ENCODE peak calls at places on chromosomes 7 and 10, in seven cellular contexts. I is lung, G is coronary artery, V is right atrium auricular region, S is A549, K is psoas muscle, E is AG04450. C is an unnamed sample.

GRCh38 chr10:28171468-28172235 is 131.2 kb downstream of the MPP7 start:
- DNase-seq in G (no peak), S (no peak), I (no peak), E (no peak), V (peak; percentile 60), K (no peak), C (no peak)

GRCh38 chr10:47025540-47026300 is 114.5 kb downstream of the PTPN20 start:
- DNase-seq in I (peak; percentile 28), V (peak; percentile 61), E (no peak), S (no peak), G (peak; percentile 74), K (peak; percentile 67), C (peak; percentile 22)

GRCh38 chr7:47453093-47454056 is 128.5 kb downstream of the TNS3 start:
- DNase-seq in K (peak; percentile 92), S (no peak), I (peak; percentile 70), V (peak; percentile 91), E (peak; percentile 74), G (peak; percentile 91), C (no peak)

GRCh38 chr7:11434371-11434770 is 397.6 kb downstream of the THSD7A start:
- DNase-seq in I (no peak), E (no peak), G (no peak), V (no peak), K (no peak), S (no peak), C (peak; percentile 44)

GRCh38 chr7:73828107-73828803 is 2.5 kb upstream of the CLDN4 start:
- DNase-seq in I (no peak), E (no peak), K (no peak), G (no peak), S (peak; percentile 86), V (no peak), C (no peak)

GRCh38 chr7:119720541-119720940 is 552.4 kb upstream of the KCND2 start:
- DNase-seq in S (peak; percentile 7), K (no peak), G (no peak), I (no peak), V (no peak), E (peak; percentile 58), C (peak; percentile 65)

GRCh38 chr7:152511736-152512135 is 75.9 kb upstream of the KMT2C start:
- DNase-seq in V (no peak), G (no peak), S (peak; percentile 31), I (no peak), K (no peak), E (no peak), C (no peak)

GRCh38 chr10:102919992-102920736 is 2.1 kb downstream of the CNNM2 start:
- DNase-seq in G (no peak), E (no peak), V (no peak), S (no peak), K (no peak), I (no peak), C (no peak)

GRCh38 chr10:11609492-11610093 is 1.9 kb downstream of the USP6NL start:
- DNase-seq in E (no peak), S (no peak), K (no peak), G (no peak), V (no peak), I (no peak), C (no peak)

GRCh38 chr10:76248781-76249180 is 817.4 kb downstream of the LRMDA start:
- DNase-seq in E (no peak), S (no peak), K (no peak), G (no peak), V (no peak), I (no peak), C (no peak)

GRCh38 chr7:45978010-45978681 is 57.1 kb upstream of the IGFBP3 start:
- DNase-seq in V (no peak), G (peak; percentile 79), E (peak; percentile 92), I (peak; percentile 80), S (peak; percentile 99), K (no peak), C (peak; percentile 79)

GRCh38 chr7:17599733-17600685 is 301.6 kb downstream of the AHR start:
- DNase-seq in S (peak; percentile 84), G (no peak), I (no peak), K (no peak), V (no peak), E (peak; percentile 80), C (peak; percentile 96)

GRCh38 chr7:22700559-22701002 is 26.4 kb upstream of the IL6 start:
- DNase-seq in G (no peak), V (no peak), S (no peak), E (no peak), I (no peak), K (no peak), C (no peak)

GRCh38 chr10:98344589-98345038 is 70.4 kb downstream of the PYROXD2 start:
- DNase-seq in E (peak; percentile 42), G (peak; percentile 86), K (peak; percentile 93), V (peak; percentile 82), I (peak; percentile 76), S (no peak), C (peak; percentile 65)

GRCh38 chr7:106022193-106022821 is 59.2 kb downstream of the CDHR3 start:
- DNase-seq in G (no peak), V (no peak), K (no peak), I (no peak), E (no peak), S (no peak), C (peak; percentile 88)

GRCh38 chr7:12303507-12303906 is 92.4 kb downstream of the TMEM106B start:
- DNase-seq in I (no peak), S (no peak), G (no peak), E (no peak), K (no peak), V (no peak), C (peak; percentile 23)

GRCh38 chr10:21047096-21047495 is 150.0 kb upstream of the NEBL start:
- DNase-seq in G (no peak), E (no peak), S (no peak), V (no peak), K (no peak), I (no peak), C (no peak)

GRCh38 chr7:138948403-138948802 is 32.8 kb downstream of the KIAA1549 start:
- DNase-seq in S (no peak), K (no peak), V (no peak), I (no peak), G (no peak), E (no peak), C (no peak)

GRCh38 chr10:90965720-90966119 is 44.8 kb upstream of the ANKRD1 start:
- DNase-seq in E (no peak), V (peak; percentile 58), I (no peak), S (no peak), G (no peak), K (no peak), C (no peak)

GRCh38 chr7:102030696-102031095 is 213.3 kb downstream of the CUX1 start:
- DNase-seq in S (no peak), E (no peak), V (no peak), I (no peak), G (no peak), K (no peak), C (no peak)

GRCh38 chr10:131275691-131276090 is 35.8 kb downstream of the TCERG1L start:
- DNase-seq in I (no peak), K (no peak), S (no peak), G (no peak), V (no peak), E (no peak), C (no peak)
- H3K4me3 ChIP-seq in I (no peak overlapping the region), K (no peak overlapping the region), S (no peak overlapping the region), G (no peak overlapping the region), V (no peak overlapping the region), E (no peak overlapping the region), C (no peak overlapping the region)

GRCh38 chr7:96949766-96950165 is 55.6 kb upstream of the DLX6 start:
- DNase-seq in G (no peak), S (no peak), K (no peak), I (no peak), V (no peak), E (no peak), C (peak; percentile 75)
- TF ChIP-seq CTCF in G (no peak), S (no peak), K (no peak), I (no peak), V (no peak), E (no peak), C (peak; percentile 8)

DNA sequence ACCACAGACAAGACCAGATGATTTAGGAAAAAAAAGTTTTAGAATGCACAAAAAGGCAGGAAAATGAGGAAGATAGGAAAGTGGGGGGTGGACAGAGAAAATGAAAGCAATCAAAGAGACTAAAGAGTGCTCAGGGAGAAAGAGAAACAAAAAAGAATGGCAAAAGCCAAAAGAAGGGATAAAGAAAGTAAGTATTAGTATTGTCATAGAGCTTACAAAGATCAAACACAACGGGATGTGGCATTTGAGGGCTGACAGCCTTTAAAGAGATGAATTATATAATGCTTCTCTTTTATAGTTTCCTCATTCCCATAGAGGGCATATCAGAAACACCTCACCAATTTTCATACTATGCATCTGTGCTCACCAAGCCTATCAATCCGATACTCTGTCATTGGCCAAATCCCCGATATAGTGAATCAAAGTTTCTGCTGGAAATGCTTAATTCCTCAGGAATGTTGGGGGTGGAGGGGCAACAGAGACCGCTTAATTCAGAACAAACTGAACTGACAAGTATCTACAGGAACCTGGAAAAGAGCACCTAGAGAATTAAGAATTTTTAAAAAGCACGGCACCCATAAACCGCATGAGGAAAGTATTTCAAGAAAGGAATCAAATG is 2.7 kb downstream of the COG5 start:
- DNase-seq in V (no peak), G (no peak), I (no peak), K (no peak), S (no peak), E (no peak), C (no peak)
- H3K4me3 ChIP-seq in V (no peak overlapping the region), G (no peak overlapping the region), I (no peak overlapping the region), K (no peak overlapping the region), S (no peak overlapping the region), E (no peak overlapping the region), C (no peak overlapping the region)

DNA sequence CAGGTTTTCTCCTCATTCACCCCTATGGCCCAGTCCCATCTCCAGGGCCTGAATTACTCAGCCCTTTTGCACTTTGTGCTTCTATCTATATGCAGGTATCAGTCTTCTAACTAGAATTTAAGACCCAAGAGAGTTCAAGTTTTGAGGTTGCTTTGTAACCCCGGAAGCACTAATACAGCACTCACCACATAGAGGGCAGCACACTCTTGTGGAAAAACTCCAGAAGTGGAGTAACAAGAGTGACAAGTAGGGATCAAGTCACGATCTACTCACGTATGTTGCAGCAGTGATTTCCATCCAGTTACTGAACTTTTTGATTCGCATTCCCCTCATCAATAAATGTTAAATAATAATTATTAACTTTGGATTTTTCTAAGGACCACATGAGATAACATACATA is 151.0 kb downstream of the CHCHD3 start:
- DNase-seq in I (no peak), S (peak; percentile 31), E (no peak), V (no peak), G (no peak), K (no peak), C (no peak)
- TF ChIP-seq CTCF in I (no peak), S (peak; percentile 29), E (peak; percentile 32), V (peak; percentile 27), G (no peak), K (peak; percentile 11), C (peak; percentile 36)